ENCODE peak calls at places on chromosomes 2 and 18, in four cellular contexts. One of them, this sample, is unnamed.

GRCh38 chr2:100733344-100734187 is 86.4 kb upstream of the NPAS2 start:
- DNase-seq in HepG2: peak
- DNase-seq in GM12878: no peak
- DNase-seq in K562: no peak
- DNase-seq in this sample: no peak

GRCh38 chr2:134218928-134219707 is 34.8 kb upstream of the MGAT5 start:
- DNase-seq in HepG2: no peak
- DNase-seq in GM12878: no peak
- DNase-seq in K562: no peak
- DNase-seq in this sample: no peak

GRCh38 chr2:240501531-240501991 is 56.2 kb downstream of the ANKMY1 start:
- DNase-seq in HepG2: no peak
- DNase-seq in GM12878: no peak
- DNase-seq in K562: no peak
- DNase-seq in this sample: no peak

GRCh38 chr2:241741016-241741415 is 6.6 kb downstream of the D2HGDH start:
- DNase-seq in HepG2: no peak
- DNase-seq in GM12878: no peak
- DNase-seq in K562: no peak
- DNase-seq in this sample: no peak

GRCh38 chr18:38450876-38451275 is 885.3 kb upstream of the CELF4 start:
- DNase-seq in HepG2: no peak
- DNase-seq in GM12878: no peak
- DNase-seq in K562: no peak
- DNase-seq in this sample: no peak

GRCh38 chr2:237649541-237650454 is 22.4 kb downstream of the LRRFIP1 start:
- DNase-seq in HepG2: no peak
- DNase-seq in GM12878: no peak
- DNase-seq in K562: no peak
- DNase-seq in this sample: no peak

GRCh38 chr18:69658137-69658536 is 257.4 kb downstream of the DOK6 start:
- DNase-seq in HepG2: peak
- DNase-seq in GM12878: no peak
- DNase-seq in K562: no peak
- DNase-seq in this sample: no peak

GRCh38 chr2:29216609-29216909 is 101.3 kb downstream of the CLIP4 start:
- DNase-seq in HepG2: no peak
- DNase-seq in GM12878: no peak
- DNase-seq in K562: no peak
- DNase-seq in this sample: no peak

GRCh38 chr18:23689031-23689615 is at the start of gene LAMA3:
- DNase-seq in HepG2: no peak
- DNase-seq in GM12878: no peak
- DNase-seq in K562: no peak
- DNase-seq in this sample: peak

GRCh38 chr2:23423062-23423872 is 38.3 kb downstream of the KLHL29 start:
- DNase-seq in HepG2: no peak
- DNase-seq in GM12878: no peak
- DNase-seq in K562: no peak
- DNase-seq in this sample: no peak

GRCh38 chr2:196239622-196240587 is 68.5 kb upstream of the STK17B start:
- DNase-seq in HepG2: no peak
- DNase-seq in GM12878: peak
- DNase-seq in K562: peak
- DNase-seq in this sample: no peak

GRCh38 chr2:218648473-218649100 is 10.8 kb downstream of the ZNF142 start:
- DNase-seq in HepG2: peak
- DNase-seq in GM12878: no peak
- DNase-seq in K562: peak
- DNase-seq in this sample: peak

GRCh38 chr2:207762146-207762545 is 7.6 kb downstream of the FZD5 start:
- DNase-seq in HepG2: no peak
- DNase-seq in GM12878: no peak
- DNase-seq in K562: no peak
- DNase-seq in this sample: no peak

GRCh38 chr18:46555213-46555612 is 101.8 kb downstream of the LOXHD1 start:
- DNase-seq in HepG2: peak
- DNase-seq in GM12878: no peak
- DNase-seq in K562: no peak
- DNase-seq in this sample: no peak

GRCh38 chr18:79529991-79530390 is 134.3 kb downstream of the NFATC1 start:
- DNase-seq in HepG2: no peak
- DNase-seq in GM12878: no peak
- DNase-seq in K562: no peak
- DNase-seq in this sample: no peak

GRCh38 chr2:9308186-9308955 is 101.8 kb downstream of the ASAP2 start:
- DNase-seq in HepG2: no peak
- DNase-seq in GM12878: no peak
- DNase-seq in K562: no peak
- DNase-seq in this sample: no peak

GRCh38 chr18:44601447-44601846 is 79.2 kb upstream of the SETBP1 start:
- DNase-seq in HepG2: no peak
- DNase-seq in GM12878: no peak
- DNase-seq in K562: no peak
- DNase-seq in this sample: no peak

GRCh38 chr2:231533777-231534125 is 3.5 kb upstream of the NMUR1 start:
- DNase-seq in HepG2: no peak
- DNase-seq in GM12878: no peak
- DNase-seq in K562: no peak
- DNase-seq in this sample: no peak

GRCh38 chr18:55779711-55780590 is 192.0 kb upstream of the TCF4 start:
- DNase-seq in HepG2: no peak
- DNase-seq in GM12878: no peak
- DNase-seq in K562: peak
- DNase-seq in this sample: peak

GRCh38 chr18:38459086-38459485 is 893.5 kb upstream of the CELF4 start:
- DNase-seq in HepG2: no peak
- DNase-seq in GM12878: no peak
- DNase-seq in K562: no peak
- DNase-seq in this sample: no peak

GRCh38 chr2:8223731-8224678 is 457.9 kb upstream of the ID2 start:
- DNase-seq in HepG2: no peak
- DNase-seq in GM12878: no peak
- DNase-seq in K562: no peak
- DNase-seq in this sample: no peak

GRCh38 chr2:160647967-160648685 is 154.5 kb upstream of the RBMS1 start:
- DNase-seq in HepG2: no peak
- DNase-seq in GM12878: no peak
- DNase-seq in K562: no peak
- DNase-seq in this sample: no peak

GRCh38 chr2:218745559-218746469 is 35.2 kb downstream of the TTLL4 start:
- DNase-seq in HepG2: peak
- DNase-seq in GM12878: no peak
- DNase-seq in K562: no peak
- DNase-seq in this sample: no peak

GRCh38 chr18:9135912-9136314 is 668 bp upstream of the ANKRD12 start:
- DNase-seq in HepG2: peak
- DNase-seq in GM12878: no peak
- DNase-seq in K562: peak
- DNase-seq in this sample: peak

GRCh38 chr2:55097462-55098410 is 47.5 kb upstream of the RTN4 start:
- DNase-seq in HepG2: no peak
- DNase-seq in GM12878: no peak
- DNase-seq in K562: peak
- DNase-seq in this sample: no peak

GRCh38 chr2:128817171-128817570 is 498.5 kb upstream of the HS6ST1 start:
- DNase-seq in HepG2: no peak
- DNase-seq in GM12878: no peak
- DNase-seq in K562: no peak
- DNase-seq in this sample: no peak

GRCh38 chr18:74268175-74268574 is 23.6 kb downstream of the CYB5A start:
- DNase-seq in HepG2: no peak
- DNase-seq in GM12878: no peak
- DNase-seq in K562: no peak
- DNase-seq in this sample: no peak

GRCh38 chr2:188291617-188292445 is at the start of gene GULP1:
- DNase-seq in HepG2: peak
- DNase-seq in GM12878: no peak
- DNase-seq in K562: peak
- DNase-seq in this sample: peak

GRCh38 chr2:180385601-180386201 is 378.6 kb upstream of the CWC22 start:
- DNase-seq in HepG2: no peak
- DNase-seq in GM12878: no peak
- DNase-seq in K562: no peak
- DNase-seq in this sample: no peak

GRCh38 chr18:39960545-39960944 is 1994.5 kb upstream of the PIK3C3 start:
- DNase-seq in HepG2: no peak
- DNase-seq in GM12878: no peak
- DNase-seq in K562: no peak
- DNase-seq in this sample: no peak

GRCh38 chr2:102000813-102001766 is 9.3 kb downstream of the IL1R2 start:
- DNase-seq in HepG2: no peak
- DNase-seq in GM12878: no peak
- DNase-seq in K562: no peak
- DNase-seq in this sample: no peak

DNA sequence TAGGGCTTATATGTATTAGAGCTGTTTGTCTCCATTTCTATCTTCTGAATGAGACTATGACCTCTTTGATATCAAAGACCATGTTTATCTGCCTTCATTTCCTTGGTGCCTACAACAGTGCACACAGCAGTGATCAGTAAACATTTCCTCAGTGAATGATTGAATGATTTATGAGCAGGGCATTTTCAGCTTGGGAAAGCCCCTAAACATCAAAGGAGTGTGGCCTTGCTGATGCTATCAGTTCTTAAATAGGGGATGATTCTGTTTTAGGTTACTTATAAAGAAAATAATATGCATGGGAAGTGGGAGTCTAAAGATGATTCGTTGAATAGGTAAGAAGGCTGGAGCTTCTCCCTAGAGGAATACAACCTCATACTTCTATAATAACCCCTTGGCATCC is 425.3 kb downstream of the ZNF521 start:
- DNase-seq in HepG2: no peak
- DNase-seq in GM12878: no peak
- DNase-seq in K562: no peak
- DNase-seq in this sample: no peak
- TF ChIP-seq TARDBP in HepG2: no peak
- TF ChIP-seq TARDBP in GM12878: no peak
- TF ChIP-seq TARDBP in K562: no peak
- TF ChIP-seq TARDBP in this sample: no peak

GRCh38 chr18:62610509-62611394 is 87.9 kb downstream of the ZCCHC2 start:
- DNase-seq in HepG2: no peak
- DNase-seq in GM12878: no peak
- DNase-seq in K562: peak
- DNase-seq in this sample: no peak

GRCh38 chr18:62612721-62613120 is 89.9 kb downstream of the ZCCHC2 start:
- DNase-seq in HepG2: no peak
- DNase-seq in GM12878: no peak
- DNase-seq in K562: no peak
- DNase-seq in this sample: no peak

GRCh38 chr18:62612246-62612645 is 89.4 kb downstream of the ZCCHC2 start:
- DNase-seq in HepG2: no peak
- DNase-seq in GM12878: no peak
- DNase-seq in K562: no peak
- DNase-seq in this sample: no peak

GRCh38 chr18:62614499-62614898 is 91.7 kb downstream of the ZCCHC2 start:
- DNase-seq in HepG2: no peak
- DNase-seq in GM12878: no peak
- DNase-seq in K562: no peak
- DNase-seq in this sample: no peak

DNA sequence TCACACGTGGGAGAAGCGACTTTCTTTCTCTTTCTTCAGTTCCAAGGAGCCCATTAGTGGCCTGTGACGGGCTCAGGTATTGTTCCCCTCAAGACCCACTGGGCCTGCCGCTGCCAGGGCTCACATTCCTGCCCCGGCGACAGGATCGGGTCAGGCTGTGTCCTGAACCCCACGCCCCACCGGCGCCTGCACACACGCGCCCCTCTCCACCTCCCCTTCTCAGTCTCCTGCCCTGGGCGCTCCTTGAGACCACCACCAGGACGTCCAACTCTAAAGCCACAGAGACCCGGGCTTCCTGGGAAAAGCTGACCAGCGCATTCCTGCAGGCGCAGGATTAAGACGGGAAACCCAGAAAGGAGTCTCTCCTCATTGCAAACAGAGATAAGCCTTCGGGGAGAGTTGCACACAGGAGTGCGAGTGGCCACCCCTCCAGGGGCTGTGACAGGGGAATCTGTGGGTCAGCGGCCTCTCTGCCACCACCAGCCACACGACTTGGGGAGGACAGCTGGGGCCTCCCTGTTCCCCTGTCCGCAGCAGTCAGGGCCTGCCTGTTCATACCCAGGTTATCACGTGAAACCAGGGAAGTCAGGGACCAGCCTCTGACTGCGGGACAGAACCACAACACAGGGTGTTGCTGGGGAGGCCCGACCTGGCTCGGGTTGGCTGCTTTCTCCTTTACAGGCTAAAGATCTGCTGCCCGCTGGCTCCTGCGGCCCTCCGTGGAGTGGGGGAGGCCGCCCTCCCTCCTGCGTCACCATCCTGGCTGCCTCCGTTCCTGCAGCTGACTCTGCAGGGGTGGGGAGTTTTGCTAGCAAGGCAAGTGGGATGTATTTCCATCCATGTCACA is 88.8 kb downstream of the ZCCHC2 start:
- DNase-seq in HepG2: no peak
- DNase-seq in GM12878: no peak
- DNase-seq in K562: peak
- DNase-seq in this sample: no peak
- TF ChIP-seq TARDBP in HepG2: no peak
- TF ChIP-seq TARDBP in GM12878: no peak
- TF ChIP-seq TARDBP in K562: no peak
- TF ChIP-seq TARDBP in this sample: no peak

GRCh38 chr2:51222106-51222505 is 190.2 kb upstream of the NRXN1 start:
- DNase-seq in HepG2: no peak
- DNase-seq in GM12878: no peak
- DNase-seq in K562: no peak
- DNase-seq in this sample: no peak

GRCh38 chr2:51220080-51220479 is 188.1 kb upstream of the NRXN1 start:
- DNase-seq in HepG2: no peak
- DNase-seq in GM12878: no peak
- DNase-seq in K562: no peak
- DNase-seq in this sample: no peak

GRCh38 chr2:51220606-51221005 is 188.7 kb upstream of the NRXN1 start:
- DNase-seq in HepG2: no peak
- DNase-seq in GM12878: no peak
- DNase-seq in K562: no peak
- DNase-seq in this sample: no peak

GRCh38 chr2:51218057-51218456 is 186.1 kb upstream of the NRXN1 start:
- DNase-seq in HepG2: no peak
- DNase-seq in GM12878: no peak
- DNase-seq in K562: no peak
- DNase-seq in this sample: no peak

GRCh38 chr2:51219468-51219867 is 187.5 kb upstream of the NRXN1 start:
- DNase-seq in HepG2: no peak
- DNase-seq in GM12878: no peak
- DNase-seq in K562: no peak
- DNase-seq in this sample: no peak
- TF ChIP-seq TARDBP in HepG2: no peak
- TF ChIP-seq TARDBP in GM12878: no peak
- TF ChIP-seq TARDBP in K562: no peak
- TF ChIP-seq TARDBP in this sample: no peak

GRCh38 chr18:13541621-13542519 is 184.5 kb downstream of the FAM210A start:
- DNase-seq in HepG2: peak
- DNase-seq in GM12878: no peak
- DNase-seq in K562: no peak
- DNase-seq in this sample: no peak
- TF ChIP-seq TARDBP in HepG2: no peak
- TF ChIP-seq TARDBP in GM12878: no peak
- TF ChIP-seq TARDBP in K562: no peak
- TF ChIP-seq TARDBP in this sample: no peak

GRCh38 chr18:51107594-51108305 is 77.7 kb downstream of the SMAD4 start:
- DNase-seq in HepG2: no peak
- DNase-seq in GM12878: no peak
- DNase-seq in K562: no peak
- DNase-seq in this sample: no peak
- TF ChIP-seq TARDBP in HepG2: no peak
- TF ChIP-seq TARDBP in GM12878: no peak
- TF ChIP-seq TARDBP in K562: no peak
- TF ChIP-seq TARDBP in this sample: no peak

This sample was measured in HEK293T.